ENCODE peak calls at places on chromosomes 12 and 14, in six cellular contexts. Q is K562, R is upper lobe of left lung, C is heart left ventricle, V is HepG2, P is gastrocnemius medialis. L is an unnamed sample. For H3K4me1, the result is how much of the 10 kb centered on the place peaks cover.

GRCh38 chr12:96170762-96171161 is 23.4 kb upstream of the ELK3 start:
- ATAC-seq in V (no peak), Q (no peak), R (no peak), P (no peak), C (peak), L (no peak)

GRCh38 chr14:102917469-102918211 is 4.8 kb upstream of the AMN start:
- ATAC-seq in V (peak), R (peak), Q (peak), C (peak), P (peak), L (peak)

GRCh38 chr12:6345319-6346071 is 3.6 kb upstream of the TNFRSF1A start:
- ATAC-seq in V (peak), Q (peak), R (peak), C (no peak), P (no peak), L (no peak)

GRCh38 chr14:100317389-100317788 is 5.8 kb upstream of the SLC25A47 start:
- ATAC-seq in C (no peak), R (no peak), Q (no peak), V (no peak), P (no peak), L (no peak)

GRCh38 chr12:6074394-6074793 is 50.1 kb downstream of the VWF start:
- ATAC-seq in V (no peak), R (no peak), P (no peak), C (no peak), Q (no peak), L (no peak)

GRCh38 chr14:106209745-106210144 is 683.4 kb downstream of the TMEM121 start:
- ATAC-seq in C (no peak), R (peak), Q (no peak), P (no peak), V (no peak), L (no peak)

GRCh38 chr14:90624228-90624627 is 192.0 kb downstream of the TTC7B start:
- ATAC-seq in R (peak), V (peak), Q (no peak), P (peak), C (peak), L (no peak)

GRCh38 chr12:19778111-19778688 is 338.9 kb downstream of the AEBP2 start:
- ATAC-seq in C (no peak), R (no peak), Q (no peak), V (no peak), P (no peak), L (no peak)

GRCh38 chr14:105092912-105093425 is 27.7 kb upstream of the GPR132 start:
- ATAC-seq in V (no peak), Q (peak), R (peak), P (no peak), C (peak), L (peak)

GRCh38 chr14:50924848-50925247 is 19.4 kb downstream of the PYGL start:
- ATAC-seq in V (peak), C (no peak), Q (no peak), P (no peak), R (no peak), L (no peak)

GRCh38 chr12:124002654-124003053 is 29.6 kb downstream of the ZNF664 start:
- ATAC-seq in C (no peak), P (no peak), V (no peak), Q (no peak), R (no peak), L (no peak)

GRCh38 chr14:95431199-95432145 is 85.0 kb downstream of the SYNE3 start:
- ATAC-seq in Q (peak), R (peak), C (peak), V (peak), P (no peak), L (peak)

GRCh38 chr12:124514145-124514995 is 53.0 kb downstream of the NCOR2 start:
- ATAC-seq in R (no peak), Q (no peak), P (no peak), C (no peak), V (no peak), L (no peak)

GRCh38 chr14:80278293-80279037 is 67.2 kb upstream of the DIO2 start:
- ATAC-seq in R (peak), V (no peak), C (peak), Q (no peak), P (peak), L (peak)

GRCh38 chr12:124469193-124469888 is 98.1 kb downstream of the NCOR2 start:
- ATAC-seq in P (no peak), V (no peak), Q (no peak), R (no peak), C (no peak), L (no peak)

GRCh38 chr12:73307260-73307659 is 1035.1 kb downstream of the TRHDE start:
- ATAC-seq in P (no peak), Q (no peak), V (no peak), C (no peak), R (no peak), L (no peak)

GRCh38 chr12:39723831-39724230 is 104.2 kb upstream of the ABCD2 start:
- ATAC-seq in P (no peak), V (no peak), Q (no peak), C (no peak), R (no peak), L (no peak)

GRCh38 chr12:106750524-106750923 is 24.0 kb upstream of the RIC8B start:
- ATAC-seq in R (no peak), C (no peak), Q (no peak), V (no peak), P (no peak), L (no peak)

GRCh38 chr12:15837141-15837781 is 44.9 kb upstream of the STRAP start:
- ATAC-seq in C (peak), Q (no peak), V (no peak), R (peak), P (no peak), L (peak)

GRCh38 chr14:105880616-105881015 is 354.2 kb downstream of the TMEM121 start:
- ATAC-seq in C (no peak), P (no peak), R (peak), V (no peak), Q (no peak), L (no peak)

GRCh38 chr12:131912526-131913274 is 16.4 kb upstream of the PUS1 start:
- ATAC-seq in V (peak), Q (peak), R (no peak), C (peak), P (no peak), L (peak)

GRCh38 chr14:102527255-102528232 is 18.0 kb upstream of the ANKRD9 start:
- ATAC-seq in R (no peak), C (no peak), Q (no peak), P (no peak), V (no peak), L (no peak)

GRCh38 chr14:94010625-94011024 is 13.5 kb downstream of the CCDC197 start:
- ATAC-seq in R (no peak), P (no peak), V (no peak), Q (no peak), C (no peak), L (no peak)

GRCh38 chr12:50626026-50626425 is 121.2 kb downstream of the DIP2B start:
- ATAC-seq in V (no peak), P (no peak), R (peak), Q (no peak), C (no peak), L (no peak)

GRCh38 chr14:54674342-54674741 is 107.4 kb downstream of the SAMD4A start:
- ATAC-seq in V (peak), C (no peak), R (no peak), Q (no peak), P (no peak), L (no peak)

GRCh38 chr14:103472939-103473338 is 49.7 kb downstream of the CKB start:
- ATAC-seq in V (no peak), Q (no peak), P (no peak), R (no peak), C (no peak), L (no peak)

GRCh38 chr14:52265248-52265647 is 2.2 kb upstream of the PTGDR start:
- ATAC-seq in Q (no peak), C (no peak), V (no peak), R (no peak), P (no peak), L (no peak)

DNA sequence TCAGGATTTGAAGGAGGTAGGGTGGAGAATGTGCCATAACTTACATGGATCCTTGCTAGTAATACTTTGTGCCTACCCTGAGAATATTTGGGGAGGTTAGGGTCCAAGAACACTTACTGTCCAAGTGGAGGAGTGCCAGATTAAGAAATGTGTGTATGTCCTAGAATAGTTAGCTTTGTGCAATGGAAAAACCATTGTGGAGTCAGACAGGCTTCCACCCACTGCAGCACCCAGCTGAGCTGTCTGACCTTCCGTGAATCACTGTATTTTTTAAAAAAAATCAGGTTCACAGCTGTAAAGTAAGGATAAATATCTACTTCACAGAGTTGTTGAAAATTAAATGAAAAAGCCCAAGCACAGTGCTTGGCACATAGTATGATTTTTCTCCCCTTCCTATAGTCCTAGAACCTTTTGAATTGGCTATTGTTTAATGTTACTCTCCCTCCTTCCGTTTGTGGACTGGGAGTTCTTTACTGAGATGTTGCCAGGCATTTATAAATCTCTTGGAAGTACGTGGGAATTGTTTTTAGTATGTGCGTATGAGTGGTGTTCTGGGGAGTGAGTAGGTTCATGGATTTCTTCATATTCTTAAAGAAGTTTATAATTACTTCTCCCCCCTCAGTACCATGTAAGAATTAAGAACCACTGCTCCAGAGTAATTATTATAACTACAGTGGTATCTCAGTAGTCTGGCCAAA is 9.2 kb downstream of the RAB21 start:
- ATAC-seq in P (no peak), R (peak), Q (peak), C (peak), V (no peak), L (peak)
- H3K4me1 ChIP-seq in P (under half), R (under half), Q (under half), C (under half), V (under half), L (under half)

GRCh38 chr14:35289623-35290022 is 2.6 kb upstream of the PSMA6 start:
- ATAC-seq in P (no peak), Q (no peak), V (no peak), C (no peak), R (no peak), L (no peak)

GRCh38 chr14:35292770-35293561 is 784 bp downstream of the PSMA6 start:
- ATAC-seq in V (peak), Q (peak), C (no peak), P (peak), R (peak), L (no peak)

GRCh38 chr14:35296505-35296904 is 4.3 kb downstream of the PSMA6 start:
- ATAC-seq in P (no peak), Q (no peak), V (no peak), R (no peak), C (no peak), L (no peak)

GRCh38 chr14:35295845-35296161 is 3.6 kb downstream of the PSMA6 start:
- ATAC-seq in V (no peak), P (no peak), C (no peak), Q (no peak), R (no peak), L (no peak)

GRCh38 chr14:35292051-35292769 is at the start of gene PSMA6:
- ATAC-seq in Q (peak), R (peak), C (peak), P (peak), V (peak), L (peak)
- TF ChIP-seq POLR2A in Q (peak), R (peak), C (peak), P (peak), V (peak), L (peak)

GRCh38 chr14:73759183-73759713 is 45.1 kb upstream of the PNMA1 start:
- ATAC-seq in R (peak), P (peak), C (peak), Q (peak), V (no peak), L (peak)
- H3K4me1 ChIP-seq in R (half or more), P (half or more), C (half or more), Q (half or more), V (half or more), L (half or more)

GRCh38 chr12:42327227-42327590 is 1.2 kb downstream of the PPHLN1 start:
- ATAC-seq in V (no peak), Q (no peak), R (no peak), P (no peak), C (no peak), L (no peak)

GRCh38 chr12:42326466-42327226 is 679 bp downstream of the PPHLN1 start:
- ATAC-seq in Q (peak), C (peak), P (peak), R (peak), V (peak), L (no peak)

GRCh38 chr12:42323856-42324255 is 2.0 kb downstream of the ZCRB1 start:
- ATAC-seq in C (no peak), R (no peak), Q (no peak), V (no peak), P (no peak), L (no peak)

GRCh38 chr12:42325326-42325775 is 543 bp downstream of the ZCRB1 start:
- ATAC-seq in C (no peak), R (no peak), V (no peak), Q (no peak), P (no peak), L (no peak)

DNA sequence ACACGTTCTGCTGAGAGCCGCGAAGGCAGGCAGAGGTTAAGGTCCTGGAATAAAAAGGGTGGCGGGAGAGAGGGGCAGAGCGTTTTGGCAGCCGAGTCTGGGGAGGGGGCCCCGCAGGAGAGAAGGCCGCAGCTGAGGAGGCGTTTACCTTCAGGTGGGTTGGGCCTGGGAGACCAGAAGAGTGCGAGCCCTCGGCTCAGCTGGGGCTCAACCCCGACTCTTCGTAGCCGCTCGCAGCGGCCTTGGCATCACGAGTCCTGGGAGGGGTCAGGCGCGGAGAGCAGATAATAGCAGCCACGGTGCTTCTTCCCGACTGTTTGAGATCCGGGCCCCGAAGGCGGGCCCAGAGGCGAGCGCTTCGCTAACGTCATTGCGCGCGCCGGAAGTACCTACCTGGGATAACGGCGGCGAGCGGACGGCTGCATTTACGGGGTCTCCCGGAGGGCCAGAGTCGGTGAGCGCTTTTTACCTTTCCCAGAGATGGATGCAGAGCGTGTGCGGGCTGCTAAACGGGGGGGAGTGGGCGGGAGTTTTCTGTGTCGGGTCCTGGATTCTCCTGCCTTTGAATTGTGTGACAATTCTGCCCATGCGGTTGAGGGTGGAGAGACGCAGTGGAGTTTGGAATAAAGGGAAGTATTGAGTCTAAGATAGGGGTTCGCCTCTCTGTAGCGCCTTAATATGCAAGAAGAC is at the start of the genes PPHLN1 and ZCRB1:
- ATAC-seq in R (peak), V (peak), P (peak), C (peak), Q (peak), L (peak)
- TF ChIP-seq POLR2A in R (peak), V (peak), P (peak), C (peak), Q (peak), L (peak)

DNA sequence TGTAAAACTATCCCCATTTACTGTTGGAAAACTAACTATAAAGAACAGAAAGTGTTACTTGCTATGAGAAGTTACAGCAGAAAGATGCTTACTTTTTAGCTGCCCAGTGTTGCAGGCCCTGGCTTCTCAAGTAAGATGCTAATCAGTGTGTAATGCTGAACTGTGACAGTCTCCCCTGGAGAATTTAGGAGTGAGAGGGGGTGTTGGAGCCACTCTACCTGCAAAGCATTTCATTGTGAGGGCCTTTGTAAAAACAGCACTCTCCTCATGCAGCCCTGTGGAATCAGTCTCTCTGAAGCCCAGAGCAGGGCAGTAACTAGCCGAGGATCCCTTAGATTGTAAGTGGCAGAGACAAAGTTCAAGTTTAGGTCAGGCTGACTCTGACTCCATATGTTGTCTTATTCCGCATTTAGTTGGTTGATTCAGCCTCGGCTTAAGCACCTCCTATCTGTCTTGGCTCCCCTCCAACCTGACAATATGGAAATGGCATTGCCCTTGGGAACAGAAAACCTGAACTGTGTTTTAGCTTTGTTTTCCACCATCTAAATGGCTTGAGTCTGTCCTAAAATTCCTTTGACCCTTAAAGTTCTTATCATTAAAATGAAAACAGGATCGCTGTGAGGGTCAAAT is 141.3 kb downstream of the PRKCH start:
- ATAC-seq in P (no peak), R (no peak), Q (peak), V (peak), C (peak), L (no peak)
- H3K4me1 ChIP-seq in P (under half), R (under half), Q (under half), V (under half), C (under half), L (under half)

DNA sequence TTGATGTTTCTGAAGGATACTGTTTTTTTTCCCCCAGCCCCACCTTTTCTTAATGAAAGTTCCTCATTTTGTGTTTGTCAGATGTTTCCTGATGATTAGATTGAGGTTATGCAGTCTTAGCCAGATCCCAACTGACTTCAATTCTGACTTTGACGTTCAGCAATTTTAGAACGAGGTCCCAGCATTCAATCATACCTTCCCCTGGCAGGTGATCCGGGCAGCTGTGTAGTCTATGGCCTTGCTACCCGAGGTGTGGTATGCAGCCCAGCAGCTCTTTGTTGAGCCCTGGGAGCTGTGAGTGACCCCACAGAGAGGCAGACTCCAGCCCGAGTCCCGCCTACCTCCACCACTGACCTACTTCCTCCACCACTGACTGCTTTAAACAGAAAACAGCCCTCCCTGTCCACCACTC is 82.7 kb downstream of the LGMN start:
- ATAC-seq in Q (peak), R (peak), C (peak), V (no peak), P (no peak), L (peak)
- TF ChIP-seq POLR2A in Q (no peak), R (peak), C (no peak), V (no peak), P (no peak), L (no peak)

GRCh38 chr12:70248916-70249315 is 5.7 kb downstream of the CNOT2 start:
- ATAC-seq in C (no peak), R (no peak), V (no peak), P (no peak), Q (no peak), L (no peak)
- H3K4me1 ChIP-seq in C (half or more), R (half or more), V (half or more), P (half or more), Q (under half), L (under half)

GRCh38 chr12:111754671-111755070 is 12.1 kb upstream of the ALDH2 start:
- ATAC-seq in V (no peak), Q (no peak), P (no peak), R (no peak), C (peak), L (no peak)

GRCh38 chr12:111749391-111749790 is 17.3 kb upstream of the ALDH2 start:
- ATAC-seq in P (no peak), C (no peak), R (no peak), Q (no peak), V (no peak), L (no peak)

GRCh38 chr12:111756681-111757080 is 10.1 kb upstream of the ALDH2 start:
- ATAC-seq in V (no peak), P (no peak), C (no peak), Q (no peak), R (no peak), L (no peak)

GRCh38 chr12:111756196-111756595 is 10.5 kb upstream of the ALDH2 start:
- ATAC-seq in V (no peak), Q (no peak), P (no peak), R (no peak), C (no peak), L (no peak)

DNA sequence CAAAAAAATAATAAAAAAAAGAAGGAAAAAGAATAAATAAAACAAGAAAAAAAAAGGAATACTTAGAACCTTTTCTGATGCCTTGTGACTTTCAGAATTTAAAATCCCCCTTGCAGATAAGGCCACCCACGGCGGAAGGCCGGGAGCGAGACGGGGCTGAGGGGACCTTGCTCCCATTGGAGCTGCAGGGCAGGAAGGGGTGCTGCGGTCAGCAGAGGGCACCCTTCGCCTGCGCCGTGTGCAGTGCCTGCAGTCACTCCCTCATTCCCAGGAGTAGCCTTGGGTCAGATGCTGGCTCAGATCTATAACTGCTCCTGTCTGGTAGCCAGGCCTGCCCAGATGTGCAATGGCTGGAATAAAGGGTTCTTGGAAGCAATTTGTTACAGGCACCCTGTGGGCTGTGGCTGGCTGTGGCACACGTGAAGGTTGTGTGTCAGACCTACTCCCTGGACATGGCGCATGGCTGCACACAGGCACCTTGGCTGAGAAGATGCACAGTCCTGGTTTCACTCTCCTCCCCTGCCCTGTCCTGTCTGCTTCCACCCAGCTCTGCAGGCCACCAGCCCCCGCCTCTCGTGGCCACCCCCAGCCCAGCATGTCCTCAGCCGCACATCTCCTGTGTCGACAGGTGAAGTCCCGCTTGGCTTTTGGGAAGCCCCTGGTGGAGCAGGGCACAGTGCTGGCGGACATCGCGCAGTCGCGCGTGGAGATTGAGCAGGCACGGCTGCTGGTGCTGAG is 13.4 kb upstream of the ALDH2 start:
- ATAC-seq in C (peak), P (peak), R (peak), Q (peak), V (peak), L (peak)
- TF ChIP-seq POLR2A in C (no peak), P (no peak), R (no peak), Q (no peak), V (no peak), L (no peak)

L was measured in gastroesophageal sphincter.